ENCODE peak calls at places on chromosomes 1 and 21, in eight cellular contexts. B is left ventricle myocardium inferior, S is H9, J is endothelial cell, T is progenitor cell of endocrine pancreas, F is right atrium auricular region, G is tibial nerve, K is heart right ventricle. E is an unnamed sample.

GRCh38 chr1:160567858-160568682 is 11.2 kb downstream of the CD84 start:
- DNase-seq in K (no peak), F (no peak), S (no peak), J (no peak), B (no peak), T (no peak), G (no peak), E (no peak)

GRCh38 chr1:51907079-51907702 is 28.7 kb upstream of the NRDC start:
- DNase-seq in F (no peak), S (no peak), K (no peak), J (no peak), B (no peak), T (no peak), G (no peak), E (no peak)

GRCh38 chr1:203459671-203460201 is 15.9 kb upstream of the PRELP start:
- DNase-seq in S (no peak), J (no peak), K (no peak), B (no peak), G (no peak), F (no peak), T (no peak), E (no peak)

GRCh38 chr21:29091032-29091431 is 17.6 kb upstream of the CCT8 start:
- DNase-seq in B (no peak), K (no peak), F (no peak), T (no peak), S (no peak), J (no peak), G (no peak), E (no peak)

GRCh38 chr1:228212966-228213844 is 5.4 kb downstream of the OBSCN start:
- DNase-seq in K (peak; percentile 81), T (peak; percentile 79), F (peak; percentile 68), J (peak; percentile 86), G (peak; percentile 65), B (peak; percentile 85), S (peak; percentile 96), E (peak; percentile 91)

GRCh38 chr1:109640285-109640865 is 15.5 kb upstream of the GSTM4 start:
- DNase-seq in T (peak; percentile 88), J (peak; percentile 94), G (peak; percentile 89), B (peak; percentile 85), S (peak; percentile 88), F (peak; percentile 89), K (peak; percentile 83), E (peak; percentile 77)

GRCh38 chr1:155136728-155137127 is 1.1 kb downstream of the SLC50A1 start:
- DNase-seq in T (no peak), B (no peak), K (no peak), G (no peak), S (no peak), F (no peak), J (no peak), E (no peak)

GRCh38 chr1:71365451-71365850 is 284.6 kb upstream of the ZRANB2 start:
- DNase-seq in K (no peak), T (no peak), G (no peak), S (no peak), B (no peak), J (no peak), F (no peak), E (no peak)

GRCh38 chr1:184892116-184892515 is 82.2 kb downstream of the NIBAN1 start:
- DNase-seq in S (no peak), F (no peak), J (no peak), K (no peak), G (no peak), T (no peak), B (no peak), E (no peak)

GRCh38 chr1:183562701-183563100 is 27.6 kb downstream of the NCF2 start:
- DNase-seq in F (no peak), G (no peak), K (no peak), J (no peak), T (no peak), B (no peak), S (no peak), E (no peak)

GRCh38 chr1:230891413-230891812 is 23.1 kb upstream of the C1orf198 start:
- DNase-seq in B (no peak), F (no peak), S (no peak), J (no peak), T (no peak), K (no peak), G (no peak), E (no peak)

GRCh38 chr1:15254521-15254920 is 7.5 kb downstream of the FHAD1 start:
- DNase-seq in T (no peak), B (no peak), S (no peak), F (no peak), J (no peak), K (no peak), G (no peak), E (no peak)

GRCh38 chr1:34407140-34407539 is 230.4 kb downstream of the C1orf94 start:
- DNase-seq in K (no peak), G (no peak), T (no peak), J (no peak), F (no peak), S (no peak), B (no peak), E (no peak)

GRCh38 chr1:247268390-247269045 is 12.6 kb downstream of the VN1R5 start:
- DNase-seq in F (no peak), K (no peak), S (no peak), T (no peak), G (no peak), B (no peak), J (no peak), E (no peak)

GRCh38 chr1:209900734-209901133 is 37.3 kb upstream of the SYT14 start:
- DNase-seq in F (no peak), G (no peak), S (no peak), T (no peak), J (no peak), B (no peak), K (no peak), E (no peak)

GRCh38 chr1:94013331-94013925 is 104.2 kb upstream of the GCLM start:
- DNase-seq in F (no peak), G (no peak), J (no peak), S (no peak), B (peak; percentile 34), T (no peak), K (no peak), E (no peak)

GRCh38 chr1:208270679-208271111 is 26.5 kb upstream of the PLXNA2 start:
- DNase-seq in K (no peak), T (no peak), B (no peak), G (no peak), J (no peak), F (no peak), S (no peak), E (no peak)

GRCh38 chr1:63557365-63557987 is 34.2 kb downstream of the EFCAB7 start:
- DNase-seq in B (no peak), F (no peak), J (peak; percentile 59), K (no peak), S (peak; percentile 34), G (no peak), T (no peak), E (peak; percentile 20)

GRCh38 chr1:218351617-218352438 is 6.7 kb downstream of the TGFB2 start:
- DNase-seq in B (no peak), K (peak; percentile 29), S (peak; percentile 54), F (no peak), J (no peak), T (no peak), G (no peak), E (peak; percentile 51)

GRCh38 chr1:179177182-179177581 is 52.3 kb downstream of the ABL2 start:
- DNase-seq in S (no peak), J (no peak), B (no peak), T (no peak), F (no peak), G (no peak), K (peak; percentile 30), E (no peak)

GRCh38 chr1:90768098-90768497 is 51.0 kb upstream of the BARHL2 start:
- DNase-seq in G (no peak), K (no peak), F (no peak), J (no peak), S (no peak), T (no peak), B (no peak), E (no peak)

GRCh38 chr1:35178874-35179380 is 14.0 kb downstream of the SFPQ start:
- DNase-seq in J (no peak), G (no peak), B (no peak), T (no peak), K (no peak), S (no peak), F (no peak), E (no peak)

GRCh38 chr1:233182587-233182986 is 112.9 kb downstream of the PCNX2 start:
- DNase-seq in B (no peak), F (no peak), T (no peak), K (no peak), S (no peak), G (no peak), J (no peak), E (no peak)

GRCh38 chr21:18369115-18369514 is 34.5 kb downstream of the TMPRSS15 start:
- DNase-seq in K (no peak), F (no peak), T (no peak), B (no peak), G (no peak), S (no peak), J (peak; percentile 10), E (no peak)
- TF ChIP-seq CTCF in K (peak; percentile 34), F (no peak), T (peak; percentile 29), B (peak; percentile 31), G (no peak), S (peak; percentile 65), J (peak; percentile 42), E (no peak)

GRCh38 chr1:1230656-1231399 is 973 bp downstream of the SDF4 start:
- DNase-seq in F (no peak), T (no peak), K (no peak), G (no peak), S (no peak), B (no peak), J (no peak), E (no peak)
- TF ChIP-seq CTCF in F (no peak), T (peak; percentile 13), K (no peak), G (no peak), S (peak; percentile 40), B (no peak), J (no peak), E (no peak)

DNA sequence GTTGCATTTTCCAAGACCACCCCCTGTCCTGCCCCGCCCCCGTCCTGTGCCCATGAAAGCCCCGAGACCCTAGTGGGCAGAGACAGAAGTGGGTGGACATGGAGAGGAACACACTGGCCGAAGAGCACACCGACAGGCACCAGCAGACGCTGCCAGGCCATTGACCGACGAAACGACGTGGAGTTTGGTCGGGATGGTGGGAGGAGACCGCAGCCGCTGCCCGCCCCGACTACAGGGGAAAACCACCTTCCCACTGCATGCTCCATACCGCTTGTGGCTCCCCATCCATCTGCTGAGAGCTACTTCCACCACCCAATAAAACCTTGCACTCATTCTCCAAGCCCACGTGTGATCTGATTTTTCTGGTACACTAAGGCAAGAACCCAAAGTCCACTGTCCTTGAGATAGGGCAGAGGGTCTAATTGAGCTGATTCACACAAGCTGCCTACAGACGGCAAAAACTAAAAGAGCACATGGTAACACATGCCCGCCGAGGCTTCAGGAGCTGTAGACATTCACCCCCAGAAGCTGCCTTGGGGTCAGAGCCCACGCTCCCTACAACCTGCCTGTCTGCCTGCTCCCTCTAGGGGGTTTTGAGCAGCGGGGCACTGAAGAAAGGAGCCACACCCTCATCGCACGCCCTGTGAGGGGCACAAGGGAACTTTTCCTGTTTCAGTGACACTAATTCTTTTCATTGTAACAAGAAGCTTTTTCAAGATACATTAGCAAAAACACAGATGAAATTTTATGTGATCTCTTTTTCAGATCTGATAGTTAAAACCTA is 81.2 kb upstream of the RAB3GAP2 start:
- DNase-seq in J (no peak), S (peak; percentile 64), F (no peak), K (no peak), B (no peak), T (no peak), G (no peak), E (no peak)
- TF ChIP-seq CTCF in J (no peak), S (peak; percentile 56), F (no peak), K (no peak), B (no peak), T (no peak), G (no peak), E (no peak)

GRCh38 chr21:15037095-15037730 is 27.6 kb downstream of the NRIP1 start:
- DNase-seq in F (no peak), S (no peak), J (no peak), B (no peak), K (no peak), G (no peak), T (no peak), E (no peak)
- TF ChIP-seq CTCF in F (no peak), S (no peak), J (no peak), B (no peak), K (no peak), G (no peak), T (peak; percentile 10), E (no peak)